ENCODE peak calls at places on chromosome 10, in seven cellular contexts. I is mammary epithelial cell, D is fibroblast of lung, W is GM23248, U is A673, T is neural progenitor cell, H is K562. N is an unnamed sample.

GRCh38 chr10:56920586-56921250 is 559.7 kb upstream of the ZWINT start:
- DNase-seq in I (no peak), D (no peak), W (no peak), U (no peak), T (no peak), H (no peak), N (no peak)

GRCh38 chr10:115572740-115573455 is 479.7 kb downstream of the ATRNL1 start:
- DNase-seq in I (peak), D (no peak), W (no peak), U (peak), T (peak), H (no peak), N (peak)

GRCh38 chr10:48764486-48764885 is 79.8 kb downstream of the WDFY4 start:
- DNase-seq in I (no peak), D (no peak), W (no peak), U (no peak), T (no peak), H (no peak), N (no peak)

GRCh38 chr10:70943806-70944466 is 55.6 kb upstream of the PCBD1 start:
- DNase-seq in I (no peak), D (no peak), W (no peak), U (no peak), T (no peak), H (no peak), N (no peak)

GRCh38 chr10:4347397-4347796 is 478.6 kb upstream of the AKR1E2 start:
- DNase-seq in I (no peak), D (no peak), W (no peak), U (no peak), T (no peak), H (no peak), N (no peak)

GRCh38 chr10:75853085-75853484 is 421.7 kb downstream of the LRMDA start:
- DNase-seq in I (no peak), D (peak), W (peak), U (no peak), T (no peak), H (peak), N (no peak)

GRCh38 chr10:14396441-14397048 is 65.8 kb upstream of the FRMD4A start:
- DNase-seq in I (peak), D (no peak), W (peak), U (peak), T (no peak), H (peak), N (no peak)

GRCh38 chr10:86243651-86244155 is 122.9 kb downstream of the GRID1 start:
- DNase-seq in I (no peak), D (no peak), W (no peak), U (no peak), T (no peak), H (no peak), N (no peak)

GRCh38 chr10:15439381-15439837 is 68.3 kb upstream of the FAM171A1 start:
- DNase-seq in I (peak), D (peak), W (peak), U (no peak), T (peak), H (peak), N (peak)

GRCh38 chr10:93061594-93062498 is 1.2 kb downstream of the CYP26C1 start:
- DNase-seq in I (no peak), D (no peak), W (peak), U (no peak), T (no peak), H (no peak), N (no peak)

GRCh38 chr10:93062499-93063216 is 2.1 kb downstream of the CYP26C1 start:
- DNase-seq in I (peak), D (peak), W (peak), U (peak), T (peak), H (no peak), N (peak)

GRCh38 chr10:93059975-93060886 is at the start of gene CYP26C1:
- DNase-seq in I (no peak), D (no peak), W (no peak), U (no peak), T (no peak), H (no peak), N (no peak)

GRCh38 chr10:93063217-93063976 is 2.8 kb downstream of the CYP26C1 start:
- DNase-seq in I (no peak), D (no peak), W (no peak), U (no peak), T (no peak), H (no peak), N (no peak)

GRCh38 chr10:93060887-93061593 is 442 bp downstream of the CYP26C1 start:
- DNase-seq in I (no peak), D (no peak), W (no peak), U (no peak), T (no peak), H (no peak), N (no peak)
- TF ChIP-seq EZH2 in I (no peak), D (peak), W (peak), U (no peak), T (no peak), H (no peak), N (no peak)

GRCh38 chr10:27745719-27746363 is at the start of gene MKX:
- DNase-seq in I (peak), D (peak), W (peak), U (peak), T (peak), H (no peak), N (peak)

GRCh38 chr10:27743736-27744477 is 1.7 kb downstream of the MKX start:
- DNase-seq in I (peak), D (peak), W (peak), U (peak), T (peak), H (no peak), N (peak)

GRCh38 chr10:27745380-27745718 is 270 bp downstream of the MKX start:
- DNase-seq in I (no peak), D (no peak), W (no peak), U (no peak), T (no peak), H (no peak), N (no peak)

GRCh38 chr10:27742926-27743735 is 2.5 kb downstream of the MKX start:
- DNase-seq in I (peak), D (peak), W (peak), U (peak), T (peak), H (no peak), N (peak)

GRCh38 chr10:27744478-27745379 is 890 bp downstream of the MKX start:
- DNase-seq in I (peak), D (peak), W (peak), U (peak), T (peak), H (no peak), N (peak)
- TF ChIP-seq EZH2 in I (peak), D (peak), W (no peak), U (peak), T (no peak), H (no peak), N (peak)

GRCh38 chr10:100742936-100743335 is 2.4 kb upstream of the PAX2 start:
- DNase-seq in I (no peak), D (no peak), W (no peak), U (no peak), T (no peak), H (no peak), N (no peak)

GRCh38 chr10:100744980-100745881 is at the start of gene PAX2:
- DNase-seq in I (no peak), D (no peak), W (no peak), U (peak), T (peak), H (peak), N (no peak)

GRCh38 chr10:100744136-100744979 is 1.0 kb upstream of the PAX2 start:
- DNase-seq in I (no peak), D (no peak), W (no peak), U (peak), T (peak), H (no peak), N (no peak)

GRCh38 chr10:100742067-100742771 is 3.2 kb upstream of the PAX2 start:
- DNase-seq in I (no peak), D (no peak), W (no peak), U (no peak), T (peak), H (no peak), N (no peak)

GRCh38 chr10:100743626-100744135 is 1.7 kb upstream of the PAX2 start:
- DNase-seq in I (peak), D (peak), W (peak), U (peak), T (peak), H (peak), N (peak)
- TF ChIP-seq EZH2 in I (peak), D (peak), W (no peak), U (no peak), T (no peak), H (no peak), N (peak)

GRCh38 chr10:123140983-123141390 is 5.2 kb downstream of the HMX3 start:
- DNase-seq in I (no peak), D (no peak), W (no peak), U (no peak), T (no peak), H (no peak), N (no peak)

GRCh38 chr10:123139165-123139520 is 3.4 kb downstream of the HMX3 start:
- DNase-seq in I (no peak), D (no peak), W (no peak), U (no peak), T (no peak), H (no peak), N (no peak)

GRCh38 chr10:123141791-123142700 is 5.9 kb upstream of the HMX2 start:
- DNase-seq in I (no peak), D (no peak), W (no peak), U (no peak), T (peak), H (no peak), N (no peak)

GRCh38 chr10:123140164-123140982 is 4.6 kb downstream of the HMX3 start:
- DNase-seq in I (no peak), D (no peak), W (no peak), U (no peak), T (peak), H (no peak), N (no peak)

DNA sequence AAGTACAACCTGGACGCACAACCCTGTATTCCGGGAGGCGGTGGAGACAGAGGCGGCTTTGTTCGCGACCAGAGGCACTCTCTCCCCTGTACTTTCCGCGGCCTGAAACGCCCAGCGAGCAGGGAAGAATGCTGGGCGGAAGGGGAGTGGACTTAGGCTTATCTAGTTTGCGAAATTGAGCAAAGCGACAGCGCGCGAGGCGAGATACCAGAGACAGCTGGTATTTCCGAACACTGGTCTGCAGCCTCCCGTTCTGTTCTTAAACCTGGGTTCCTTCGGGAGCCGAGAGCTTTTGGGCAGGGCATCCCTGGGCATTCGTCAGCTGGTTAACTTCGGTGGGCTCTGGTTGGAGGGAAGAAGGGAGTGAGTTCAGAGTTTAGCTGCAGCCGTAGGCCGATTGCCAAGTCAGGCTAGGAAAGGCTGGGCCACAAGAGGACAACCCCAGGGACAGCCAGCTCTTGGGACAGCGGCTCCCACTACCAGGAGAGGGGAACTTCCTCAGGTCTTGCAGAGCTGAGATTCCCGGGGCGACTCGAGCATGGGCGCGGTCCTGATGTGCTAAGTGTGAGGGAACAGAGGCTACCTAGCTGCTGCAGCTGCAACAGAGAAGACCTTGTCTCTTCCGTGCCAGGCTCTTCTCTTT is 3.9 kb downstream of the HMX3 start:
- DNase-seq in I (peak), D (no peak), W (no peak), U (peak), T (peak), H (peak), N (peak)
- TF ChIP-seq EZH2 in I (peak), D (peak), W (peak), U (peak), T (peak), H (no peak), N (peak)

GRCh38 chr10:101062231-101063161 is 707 bp downstream of the KAZALD1 start:
- DNase-seq in I (no peak), D (peak), W (peak), U (peak), T (peak), H (peak), N (peak)
- TF ChIP-seq EZH2 in I (no peak), D (no peak), W (no peak), U (no peak), T (peak), H (no peak), N (no peak)

DNA sequence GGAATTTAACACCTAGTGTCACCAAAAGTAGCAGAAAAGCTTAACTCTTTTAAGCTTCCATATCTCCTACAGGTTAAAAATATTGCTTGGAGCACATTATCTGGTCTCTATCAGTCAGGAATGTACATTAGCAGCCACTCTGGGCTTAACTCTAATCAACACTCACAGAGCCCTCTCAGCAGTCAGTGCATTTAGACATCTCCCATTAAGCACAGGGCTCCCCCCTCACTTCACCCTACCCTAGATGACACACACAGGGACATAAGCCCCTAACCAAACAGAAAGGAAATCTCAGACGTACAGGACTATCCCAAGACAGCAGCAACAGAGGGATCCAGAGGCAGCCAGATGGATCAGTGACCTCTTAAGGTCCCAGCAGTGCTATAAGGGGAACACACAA is 26.4 kb downstream of the FBXW4 start:
- DNase-seq in I (no peak), D (no peak), W (no peak), U (no peak), T (peak), H (no peak), N (no peak)
- TF ChIP-seq EZH2 in I (no peak), D (no peak), W (no peak), U (no peak), T (no peak), H (no peak), N (no peak)

DNA sequence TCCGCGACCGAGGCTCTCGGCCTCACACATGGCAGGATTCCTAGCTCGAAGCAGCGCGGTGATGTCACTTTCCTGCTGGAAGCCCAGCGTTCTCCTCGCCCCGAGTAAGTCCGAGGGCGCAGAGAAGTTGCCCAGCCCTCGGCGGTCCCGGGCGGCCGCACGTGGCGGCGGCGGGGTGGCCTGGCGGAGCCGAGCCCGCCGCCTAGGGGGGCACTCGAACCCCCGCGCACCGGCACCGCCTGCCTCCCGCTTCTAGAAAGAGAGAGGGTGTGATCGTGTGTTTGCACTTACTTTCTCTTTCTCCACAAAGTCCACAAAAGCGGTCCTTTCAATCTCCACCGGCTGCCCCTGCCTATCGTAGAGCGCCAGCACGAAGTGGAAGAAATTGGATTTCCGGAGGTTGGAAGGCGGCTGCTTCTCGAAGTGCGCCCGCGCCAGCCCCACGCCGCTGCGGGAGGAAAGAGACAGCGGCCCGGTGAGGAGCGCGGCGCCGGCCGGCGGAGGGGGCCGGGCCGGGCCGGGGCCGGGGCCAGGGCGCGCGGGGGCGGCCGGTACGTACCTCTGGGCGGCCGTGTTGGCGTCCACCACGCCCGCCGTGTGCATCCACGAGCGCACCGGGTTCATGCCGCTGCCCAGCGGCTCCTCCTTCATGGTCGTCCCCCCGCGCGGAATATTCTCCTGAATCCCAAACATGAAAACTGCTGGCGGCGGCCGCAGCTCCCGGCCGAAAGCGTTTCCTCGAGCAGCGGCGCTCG is 821 bp downstream of the EBF3 start:
- DNase-seq in I (no peak), D (no peak), W (peak), U (peak), T (peak), H (no peak), N (peak)
- TF ChIP-seq EZH2 in I (peak), D (no peak), W (no peak), U (no peak), T (peak), H (no peak), N (peak)

GRCh38 chr10:100654835-100655759 is 90.3 kb upstream of the PAX2 start:
- DNase-seq in I (no peak), D (no peak), W (peak), U (peak), T (peak), H (no peak), N (no peak)
- TF ChIP-seq EZH2 in I (peak), D (peak), W (peak), U (peak), T (peak), H (no peak), N (peak)

DNA sequence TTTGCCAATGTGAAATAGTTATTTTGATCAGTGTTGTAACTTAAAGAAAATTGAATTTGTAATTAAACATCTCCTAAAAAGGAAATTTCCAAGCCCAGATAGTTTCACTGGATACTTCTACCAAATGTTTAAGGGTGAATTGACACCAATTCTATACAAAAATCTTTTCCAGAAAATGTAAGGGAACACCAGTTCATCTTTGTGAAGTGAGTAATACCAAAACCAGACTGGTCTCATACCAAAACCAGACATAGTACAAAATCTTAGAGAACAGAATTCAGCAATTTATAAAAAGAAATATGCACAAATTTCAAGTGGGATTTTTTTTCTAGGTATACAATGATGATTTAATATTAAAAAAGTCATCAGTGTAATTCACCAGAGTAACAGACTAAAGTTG is 86.0 kb upstream of the ZNF32 start:
- DNase-seq in I (no peak), D (no peak), W (peak), U (no peak), T (no peak), H (no peak), N (no peak)
- TF ChIP-seq EZH2 in I (no peak), D (no peak), W (no peak), U (no peak), T (no peak), H (no peak), N (no peak)